ENCODE peak calls at places on chromosomes 1 and 21, in six cellular contexts. One of them, this sample, is unnamed.

GRCh38 chr1:1583667-1584010 is 9.0 kb upstream of the SSU72 start:
- DNase-seq in endothelial cell of umbilical vein: no peak
- DNase-seq in GM12878: no peak
- DNase-seq in A549: no peak
- DNase-seq in K562: no peak
- DNase-seq in HepG2: no peak
- DNase-seq in this sample: no peak

GRCh38 chr1:183590225-183591191 is at the start of gene NCF2:
- DNase-seq in endothelial cell of umbilical vein: no peak
- DNase-seq in GM12878: peak; percentile 96
- DNase-seq in A549: no peak
- DNase-seq in K562: no peak
- DNase-seq in HepG2: no peak
- DNase-seq in this sample: peak; percentile 94

GRCh38 chr1:170194451-170194850 is 48.7 kb downstream of the NTMT2 start:
- DNase-seq in endothelial cell of umbilical vein: no peak
- DNase-seq in GM12878: no peak
- DNase-seq in A549: no peak
- DNase-seq in K562: no peak
- DNase-seq in HepG2: no peak
- DNase-seq in this sample: no peak

GRCh38 chr1:65512967-65513777 is 92.7 kb downstream of the LEPR start:
- DNase-seq in endothelial cell of umbilical vein: peak; percentile 55
- DNase-seq in GM12878: no peak
- DNase-seq in A549: no peak
- DNase-seq in K562: no peak
- DNase-seq in HepG2: no peak
- DNase-seq in this sample: no peak

GRCh38 chr1:201554789-201555592 is 16.1 kb downstream of the NAV1 start:
- DNase-seq in endothelial cell of umbilical vein: no peak
- DNase-seq in GM12878: no peak
- DNase-seq in A549: no peak
- DNase-seq in K562: no peak
- DNase-seq in HepG2: no peak
- DNase-seq in this sample: no peak

GRCh38 chr1:7912743-7913557 is 27.7 kb downstream of the TNFRSF9 start:
- DNase-seq in endothelial cell of umbilical vein: no peak
- DNase-seq in GM12878: no peak
- DNase-seq in A549: no peak
- DNase-seq in K562: no peak
- DNase-seq in HepG2: no peak
- DNase-seq in this sample: no peak

GRCh38 chr1:2606806-2607680 is 20.5 kb downstream of the PRXL2B start:
- DNase-seq in endothelial cell of umbilical vein: no peak
- DNase-seq in GM12878: no peak
- DNase-seq in A549: no peak
- DNase-seq in K562: no peak
- DNase-seq in HepG2: no peak
- DNase-seq in this sample: no peak

GRCh38 chr1:1920608-1921458 is 1.8 kb upstream of the TMEM52 start:
- DNase-seq in endothelial cell of umbilical vein: no peak
- DNase-seq in GM12878: no peak
- DNase-seq in A549: no peak
- DNase-seq in K562: no peak
- DNase-seq in HepG2: peak; percentile 68
- DNase-seq in this sample: no peak

GRCh38 chr1:9910425-9911178 is 533 bp upstream of the CTNNBIP1 start:
- DNase-seq in endothelial cell of umbilical vein: peak; percentile 99
- DNase-seq in GM12878: peak; percentile 93
- DNase-seq in A549: peak; percentile 90
- DNase-seq in K562: peak; percentile 99
- DNase-seq in HepG2: peak; percentile 96
- DNase-seq in this sample: peak; percentile 99

GRCh38 chr1:201656670-201657032 is 117.7 kb downstream of the NAV1 start:
- DNase-seq in endothelial cell of umbilical vein: no peak
- DNase-seq in GM12878: no peak
- DNase-seq in A549: no peak
- DNase-seq in K562: no peak
- DNase-seq in HepG2: no peak
- DNase-seq in this sample: no peak

GRCh38 chr1:213381572-213382084 is 330.6 kb downstream of the RPS6KC1 start:
- DNase-seq in endothelial cell of umbilical vein: no peak
- DNase-seq in GM12878: no peak
- DNase-seq in A549: no peak
- DNase-seq in K562: no peak
- DNase-seq in HepG2: no peak
- DNase-seq in this sample: no peak

GRCh38 chr1:31888281-31888680 is 49.9 kb downstream of the PTP4A2 start:
- DNase-seq in endothelial cell of umbilical vein: no peak
- DNase-seq in GM12878: no peak
- DNase-seq in A549: no peak
- DNase-seq in K562: no peak
- DNase-seq in HepG2: no peak
- DNase-seq in this sample: no peak

GRCh38 chr21:26061437-26061836 is 109.1 kb downstream of the APP start:
- DNase-seq in endothelial cell of umbilical vein: no peak
- DNase-seq in GM12878: no peak
- DNase-seq in A549: no peak
- DNase-seq in K562: no peak
- DNase-seq in HepG2: no peak
- DNase-seq in this sample: no peak

GRCh38 chr21:35048706-35049617 is at the start of gene RUNX1:
- DNase-seq in endothelial cell of umbilical vein: peak; percentile 37
- DNase-seq in GM12878: peak; percentile 92
- DNase-seq in A549: no peak
- DNase-seq in K562: peak; percentile 29
- DNase-seq in HepG2: no peak
- DNase-seq in this sample: peak; percentile 98

GRCh38 chr1:1399870-1400575 is 888 bp upstream of the CCNL2 start:
- DNase-seq in endothelial cell of umbilical vein: no peak
- DNase-seq in GM12878: no peak
- DNase-seq in A549: no peak
- DNase-seq in K562: no peak
- DNase-seq in HepG2: no peak
- DNase-seq in this sample: peak; percentile 55

GRCh38 chr1:8667869-8668595 is 149.4 kb downstream of the RERE start:
- DNase-seq in endothelial cell of umbilical vein: peak; percentile 79
- DNase-seq in GM12878: no peak
- DNase-seq in A549: no peak
- DNase-seq in K562: no peak
- DNase-seq in HepG2: peak; percentile 77
- DNase-seq in this sample: no peak

GRCh38 chr1:110038271-110038670 is 3.8 kb downstream of the STRIP1 start:
- DNase-seq in endothelial cell of umbilical vein: no peak
- DNase-seq in GM12878: no peak
- DNase-seq in A549: no peak
- DNase-seq in K562: no peak
- DNase-seq in HepG2: no peak
- DNase-seq in this sample: no peak

GRCh38 chr1:28156821-28157220 is 19.7 kb downstream of the PTAFR start:
- DNase-seq in endothelial cell of umbilical vein: no peak
- DNase-seq in GM12878: no peak
- DNase-seq in A549: no peak
- DNase-seq in K562: no peak
- DNase-seq in HepG2: no peak
- DNase-seq in this sample: peak; percentile 89
- TF ChIP-seq MAX in endothelial cell of umbilical vein: no peak
- TF ChIP-seq MAX in GM12878: no peak
- TF ChIP-seq MAX in A549: no peak
- TF ChIP-seq MAX in K562: no peak
- TF ChIP-seq MAX in HepG2: no peak
- TF ChIP-seq MAX in this sample: peak; percentile 64

GRCh38 chr1:15062479-15063099 is 91.0 kb upstream of the TMEM51 start:
- DNase-seq in endothelial cell of umbilical vein: no peak
- DNase-seq in GM12878: no peak
- DNase-seq in A549: no peak
- DNase-seq in K562: peak; percentile 61
- DNase-seq in HepG2: no peak
- DNase-seq in this sample: peak; percentile 36
- TF ChIP-seq CTCF in endothelial cell of umbilical vein: peak; percentile 58
- TF ChIP-seq CTCF in GM12878: peak; percentile 41
- TF ChIP-seq CTCF in A549: peak; percentile 17
- TF ChIP-seq CTCF in K562: peak; percentile 56
- TF ChIP-seq CTCF in HepG2: peak; percentile 65
- TF ChIP-seq CTCF in this sample: peak; percentile 63

DNA sequence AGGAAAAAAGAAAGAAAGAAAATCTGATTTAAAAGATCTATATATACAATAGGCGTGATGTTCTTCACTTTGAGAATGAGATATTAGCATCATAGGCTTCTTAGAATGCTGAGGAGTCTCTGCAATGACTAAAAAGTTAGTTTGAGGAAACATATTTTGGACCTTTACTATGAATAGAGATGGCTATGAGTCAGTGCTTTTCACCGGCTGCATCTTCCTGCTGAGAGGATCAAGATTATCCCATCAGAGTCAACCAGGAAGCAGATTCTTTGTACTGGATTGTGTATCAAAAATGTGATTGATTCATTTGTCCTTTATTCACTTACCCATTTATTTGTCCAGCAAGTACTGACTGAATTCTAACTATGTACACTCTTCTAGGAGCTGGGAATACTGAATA is 144.2 kb downstream of the KCNK2 start:
- DNase-seq in endothelial cell of umbilical vein: no peak
- DNase-seq in GM12878: no peak
- DNase-seq in A549: no peak
- DNase-seq in K562: no peak
- DNase-seq in HepG2: no peak
- DNase-seq in this sample: no peak
- TF ChIP-seq MYC in endothelial cell of umbilical vein: no peak
- TF ChIP-seq MYC in GM12878: no peak
- TF ChIP-seq MYC in A549: no peak
- TF ChIP-seq MYC in K562: no peak
- TF ChIP-seq MYC in HepG2: no peak
- TF ChIP-seq MYC in this sample: no peak

GRCh38 chr1:30791853-30792252 is 34.3 kb upstream of the LAPTM5 start:
- DNase-seq in endothelial cell of umbilical vein: no peak
- DNase-seq in GM12878: no peak
- DNase-seq in A549: no peak
- DNase-seq in K562: no peak
- DNase-seq in HepG2: no peak
- DNase-seq in this sample: no peak
- TF ChIP-seq MAX in endothelial cell of umbilical vein: no peak
- TF ChIP-seq MAX in GM12878: no peak
- TF ChIP-seq MAX in A549: no peak
- TF ChIP-seq MAX in K562: no peak
- TF ChIP-seq MAX in HepG2: no peak
- TF ChIP-seq MAX in this sample: no peak

DNA sequence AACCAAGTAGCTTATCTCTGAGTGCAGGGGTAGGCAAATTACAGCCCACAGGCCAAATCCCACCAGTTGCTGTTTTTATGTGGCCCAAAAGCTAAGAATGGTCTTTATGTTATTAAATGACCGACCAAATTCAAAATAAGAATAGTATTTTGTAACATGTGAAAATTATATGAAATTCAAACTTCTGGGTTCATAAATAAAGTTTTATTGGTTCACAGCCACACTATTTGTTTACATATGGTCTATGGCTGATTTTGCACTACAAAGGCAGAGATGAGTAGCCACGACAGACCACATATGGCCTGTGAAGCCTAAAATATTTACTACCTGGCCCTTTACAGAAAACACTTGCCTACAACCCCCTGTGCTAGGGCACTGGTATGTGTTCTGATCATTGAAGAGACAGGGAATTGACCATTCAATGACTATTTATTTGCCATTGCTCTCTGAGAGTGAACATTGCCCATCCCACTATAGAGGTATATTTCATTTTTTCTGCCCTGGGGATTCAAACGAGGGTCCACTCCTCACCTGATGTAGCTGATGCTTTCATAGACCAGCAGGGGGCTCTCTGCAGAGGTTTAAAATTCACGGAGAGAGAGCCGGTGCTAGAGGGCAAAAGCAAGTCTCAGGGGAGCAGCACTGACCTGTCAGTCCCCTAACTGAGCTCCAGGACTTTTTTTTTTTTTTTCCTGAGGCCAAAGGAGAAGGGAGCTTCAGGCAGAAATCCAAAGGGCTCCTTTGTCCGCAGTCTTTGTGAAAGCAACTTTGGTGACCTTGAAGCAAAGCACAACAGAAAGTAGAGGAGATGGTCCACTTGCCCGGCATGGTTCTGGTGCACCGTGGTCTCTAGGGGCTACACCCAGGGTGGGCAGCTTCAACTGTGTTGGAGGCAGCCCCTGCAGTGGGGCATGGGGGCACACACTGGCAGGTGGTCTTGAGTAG is 7.3 kb upstream of the GNL2 start:
- DNase-seq in endothelial cell of umbilical vein: peak; percentile 20
- DNase-seq in GM12878: no peak
- DNase-seq in A549: peak; percentile 56
- DNase-seq in K562: peak; percentile 70
- DNase-seq in HepG2: peak; percentile 59
- DNase-seq in this sample: peak; percentile 61
- TF ChIP-seq CTCF in endothelial cell of umbilical vein: peak; percentile 67
- TF ChIP-seq CTCF in GM12878: peak; percentile 70
- TF ChIP-seq CTCF in A549: peak; percentile 68
- TF ChIP-seq CTCF in K562: peak; percentile 80
- TF ChIP-seq CTCF in HepG2: peak; percentile 64
- TF ChIP-seq CTCF in this sample: peak; percentile 81

DNA sequence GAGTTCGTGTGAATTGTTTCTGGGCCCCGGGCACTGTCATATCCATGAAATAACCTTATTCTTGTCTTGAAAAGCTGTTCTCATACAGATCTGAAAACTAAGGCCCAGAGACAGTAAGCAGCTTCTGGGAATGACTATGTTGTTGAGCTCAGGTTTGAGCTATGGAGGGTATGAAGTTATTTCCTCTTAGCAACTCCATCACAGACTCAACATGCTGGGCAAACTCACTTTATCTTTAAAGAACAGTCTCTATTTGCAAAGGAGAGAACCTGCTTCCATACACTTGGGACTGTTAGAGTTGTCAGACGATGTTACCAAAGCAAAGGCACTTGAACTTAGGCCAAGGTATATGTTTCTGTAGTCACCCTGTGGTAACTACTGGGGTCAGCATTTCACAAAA is 90.0 kb downstream of the GPR88 start:
- DNase-seq in endothelial cell of umbilical vein: peak; percentile 41
- DNase-seq in GM12878: no peak
- DNase-seq in A549: no peak
- DNase-seq in K562: no peak
- DNase-seq in HepG2: no peak
- DNase-seq in this sample: no peak
- TF ChIP-seq MYC in endothelial cell of umbilical vein: no peak
- TF ChIP-seq MYC in GM12878: no peak
- TF ChIP-seq MYC in A549: no peak
- TF ChIP-seq MYC in K562: no peak
- TF ChIP-seq MYC in HepG2: no peak
- TF ChIP-seq MYC in this sample: no peak

GRCh38 chr1:179706339-179706941 is 36.7 kb upstream of the FAM163A start:
- DNase-seq in endothelial cell of umbilical vein: peak; percentile 68
- DNase-seq in GM12878: no peak
- DNase-seq in A549: peak; percentile 30
- DNase-seq in K562: peak; percentile 57
- DNase-seq in HepG2: peak; percentile 46
- DNase-seq in this sample: peak; percentile 75
- TF ChIP-seq MAX in endothelial cell of umbilical vein: no peak
- TF ChIP-seq MAX in GM12878: no peak
- TF ChIP-seq MAX in A549: no peak
- TF ChIP-seq MAX in K562: no peak
- TF ChIP-seq MAX in HepG2: no peak
- TF ChIP-seq MAX in this sample: peak; percentile 27